ENCODE peak calls at places on chromosomes 1 and 21, in eight cellular contexts. P is NCI-H1092 treated with DMSO at 0.1 percent for 48 hours; D is stimulated activated CD8-positive, alpha-beta memory T cell treated with anti-CD3 and anti-CD28 coated beads, Interleukin-15, amount 100 ng/mL, for 4 hours; L is Calu3; M is ACHN; I is CD4-positive, alpha-beta memory T cell; J is HFFc6; H is stimulated activated naive CD8-positive, alpha-beta T cell treated with anti-CD3 and anti-CD28 coated beads, Interleukin-15, Interleukin-2, amounts not matched to agents 100 U/mL and 50 U/mL, for 24 hours. C is an unnamed sample.

GRCh38 chr1:116763787-116764465 is 9.7 kb downstream of the CD2 start:
- DNase-seq in I (peak; percentile 43), M (peak; percentile 47), H (peak; percentile 79), P (no peak), J (no peak), L (peak; percentile 18), D (no peak), C (no peak)

GRCh38 chr1:95770596-95770995 is 536.6 kb downstream of the RWDD3 start:
- DNase-seq in H (no peak), J (no peak), I (no peak), M (no peak), D (no peak), L (no peak), P (no peak), C (no peak)

GRCh38 chr1:17009706-17010105 is 2.0 kb downstream of the ATP13A2 start:
- DNase-seq in P (no peak), M (no peak), D (no peak), H (no peak), L (peak; percentile 7), I (no peak), J (no peak), C (no peak)

GRCh38 chr1:37392051-37392450 is 82.3 kb upstream of the ZC3H12A start:
- DNase-seq in I (no peak), D (no peak), M (no peak), J (no peak), H (no peak), P (peak; percentile 51), L (no peak), C (peak; percentile 48)

GRCh38 chr21:36321325-36322082 is 1.5 kb downstream of the MORC3 start:
- DNase-seq in D (no peak), J (no peak), M (peak; percentile 50), H (no peak), P (peak; percentile 91), I (no peak), L (no peak), C (peak; percentile 58)

GRCh38 chr1:36239941-36240637 is 15.8 kb downstream of the THRAP3 start:
- DNase-seq in I (no peak), L (no peak), P (peak; percentile 35), H (no peak), M (no peak), J (no peak), D (no peak), C (peak; percentile 48)

GRCh38 chr1:56709269-56709880 is 64.3 kb downstream of the PRKAA2 start:
- DNase-seq in P (peak; percentile 35), H (no peak), D (no peak), I (peak; percentile 2), L (peak; percentile 22), J (peak; percentile 35), M (peak; percentile 55), C (peak; percentile 24)

GRCh38 chr1:155981266-155982088 is 3.1 kb upstream of the ARHGEF2 start:
- DNase-seq in P (no peak), D (no peak), L (no peak), J (peak; percentile 62), I (no peak), M (peak; percentile 67), H (no peak), C (peak; percentile 20)

GRCh38 chr1:17233675-17234074 is 15.2 kb upstream of the PADI3 start:
- DNase-seq in P (no peak), M (peak; percentile 96), H (no peak), L (peak; percentile 91), I (no peak), J (peak; percentile 94), D (no peak), C (no peak)

GRCh38 chr1:161777250-161777649 is 11.1 kb downstream of the ATF6 start:
- DNase-seq in I (no peak), M (no peak), P (no peak), H (no peak), J (no peak), D (no peak), L (no peak), C (no peak)

GRCh38 chr21:33244082-33244780 is 14.5 kb downstream of the IFNAR2 start:
- DNase-seq in M (no peak), D (no peak), P (no peak), H (no peak), L (no peak), I (no peak), J (no peak), C (no peak)